ENCODE peak calls at places on chromosomes 16 and 17, in four cellular contexts. G is A549, W is stomach, S is body of pancreas. R is an unnamed sample.

GRCh38 chr17:73834684-73835343 is 190.6 kb upstream of the SDK2 start:
- DNase-seq in S (no peak), W (no peak), G (no peak), R (no peak)

GRCh38 chr17:74282587-74283370 is 8.7 kb downstream of the DNAI2 start:
- DNase-seq in G (peak; percentile 38), S (no peak), W (no peak), R (no peak)

GRCh38 chr17:2275722-2276121 is 27.9 kb downstream of the SMG6 start:
- DNase-seq in W (no peak), S (no peak), G (no peak), R (no peak)

GRCh38 chr17:64515419-64515818 is 8.6 kb downstream of the CEP95 start:
- DNase-seq in W (no peak), G (no peak), S (no peak), R (no peak)

GRCh38 chr17:75352079-75352569 is 53.4 kb downstream of the GRB2 start:
- DNase-seq in S (peak; percentile 65), G (peak; percentile 24), W (peak; percentile 52), R (no peak)

GRCh38 chr17:77363821-77364361 is 223.1 kb downstream of the SEC14L1 start:
- DNase-seq in W (no peak), S (peak; percentile 57), G (no peak), R (peak; percentile 45)

GRCh38 chr17:32588135-32588534 is 101.3 kb downstream of the CDK5R1 start:
- DNase-seq in W (no peak), S (no peak), G (no peak), R (no peak)

GRCh38 chr17:31269178-31269577 is 27.9 kb downstream of the OMG start:
- DNase-seq in S (no peak), W (no peak), G (no peak), R (no peak)

GRCh38 chr17:48721009-48721402 is 1.3 kb downstream of the PRAC1 start:
- DNase-seq in W (no peak), G (no peak), S (no peak), R (no peak)

GRCh38 chr17:17107891-17108680 is 65.8 kb downstream of the MPRIP start:
- DNase-seq in G (no peak), S (peak; percentile 37), W (peak; percentile 39), R (no peak)

GRCh38 chr16:89711601-89712475 is 8.9 kb downstream of the VPS9D1 start:
- DNase-seq in G (peak; percentile 81), S (peak; percentile 50), W (peak; percentile 63), R (peak; percentile 38)

DNA sequence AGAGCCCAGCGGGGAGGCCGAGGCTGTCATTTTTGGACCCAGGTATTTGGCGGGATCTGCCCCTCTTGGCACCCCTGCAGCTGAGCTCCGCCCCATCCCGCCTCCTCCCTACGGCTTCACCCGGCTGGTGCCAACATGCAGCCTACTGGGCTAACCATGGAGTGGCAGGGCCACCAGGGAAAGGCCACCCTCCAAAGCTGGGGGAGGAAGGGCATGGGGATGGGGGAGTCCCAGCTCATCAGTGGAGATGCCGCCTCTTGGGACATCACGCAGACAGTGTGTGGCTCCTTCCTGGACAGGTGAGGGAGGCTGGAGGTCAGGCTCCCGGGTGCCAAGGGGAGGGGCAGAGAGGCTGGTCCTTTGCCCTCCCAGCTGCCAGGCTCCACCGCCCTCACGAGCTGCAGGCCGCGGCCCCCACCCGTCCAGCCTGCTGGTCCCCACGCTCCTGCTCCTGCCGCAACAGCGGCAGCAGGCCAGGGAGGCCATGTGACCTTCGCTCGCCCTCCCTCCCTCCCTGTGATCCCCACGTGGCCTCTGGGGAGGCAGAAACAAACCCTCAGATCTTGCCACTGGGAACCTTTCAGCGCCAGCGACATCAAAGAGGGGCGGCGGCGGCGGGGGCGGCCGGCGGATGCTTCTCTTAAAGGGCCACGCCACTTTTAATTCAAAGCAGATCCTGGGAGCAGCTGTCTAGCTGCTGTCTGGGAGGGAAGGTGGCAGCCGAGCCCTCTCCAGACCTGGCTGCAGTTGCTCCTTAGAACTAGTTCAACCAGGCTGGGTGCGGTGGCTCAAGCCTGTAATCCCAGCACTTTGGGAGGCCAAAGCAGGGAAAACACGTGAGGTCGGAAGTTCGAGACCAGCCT is 6.8 kb upstream of the NOTUM start:
- DNase-seq in W (peak; percentile 81), G (peak; percentile 67), S (peak; percentile 85), R (peak; percentile 83)
- H3K4me3 ChIP-seq in W (peak overlapping the region; percentile 3), G (peak overlapping the region; percentile 16), S (no peak overlapping the region), R (peak overlapping the region; percentile 2)

GRCh38 chr17:61632826-61633225 is 41.8 kb upstream of the NACA2 start:
- DNase-seq in S (no peak), W (no peak), G (no peak), R (no peak)

GRCh38 chr17:61634942-61635538 is 44.0 kb upstream of the NACA2 start:
- DNase-seq in S (no peak), W (no peak), G (no peak), R (no peak)

GRCh38 chr17:61634011-61634539 is 43.1 kb upstream of the NACA2 start:
- DNase-seq in G (no peak), W (no peak), S (no peak), R (no peak)

GRCh38 chr17:61638087-61638486 is 47.1 kb upstream of the NACA2 start:
- DNase-seq in W (no peak), G (no peak), S (no peak), R (no peak)

GRCh38 chr17:61635913-61636432 is 45.0 kb upstream of the NACA2 start:
- DNase-seq in G (peak; percentile 66), W (peak; percentile 50), S (peak; percentile 27), R (no peak)
- TF ChIP-seq CTCF in G (peak; percentile 91), W (peak; percentile 33), S (peak; percentile 59), R (peak; percentile 35)

DNA sequence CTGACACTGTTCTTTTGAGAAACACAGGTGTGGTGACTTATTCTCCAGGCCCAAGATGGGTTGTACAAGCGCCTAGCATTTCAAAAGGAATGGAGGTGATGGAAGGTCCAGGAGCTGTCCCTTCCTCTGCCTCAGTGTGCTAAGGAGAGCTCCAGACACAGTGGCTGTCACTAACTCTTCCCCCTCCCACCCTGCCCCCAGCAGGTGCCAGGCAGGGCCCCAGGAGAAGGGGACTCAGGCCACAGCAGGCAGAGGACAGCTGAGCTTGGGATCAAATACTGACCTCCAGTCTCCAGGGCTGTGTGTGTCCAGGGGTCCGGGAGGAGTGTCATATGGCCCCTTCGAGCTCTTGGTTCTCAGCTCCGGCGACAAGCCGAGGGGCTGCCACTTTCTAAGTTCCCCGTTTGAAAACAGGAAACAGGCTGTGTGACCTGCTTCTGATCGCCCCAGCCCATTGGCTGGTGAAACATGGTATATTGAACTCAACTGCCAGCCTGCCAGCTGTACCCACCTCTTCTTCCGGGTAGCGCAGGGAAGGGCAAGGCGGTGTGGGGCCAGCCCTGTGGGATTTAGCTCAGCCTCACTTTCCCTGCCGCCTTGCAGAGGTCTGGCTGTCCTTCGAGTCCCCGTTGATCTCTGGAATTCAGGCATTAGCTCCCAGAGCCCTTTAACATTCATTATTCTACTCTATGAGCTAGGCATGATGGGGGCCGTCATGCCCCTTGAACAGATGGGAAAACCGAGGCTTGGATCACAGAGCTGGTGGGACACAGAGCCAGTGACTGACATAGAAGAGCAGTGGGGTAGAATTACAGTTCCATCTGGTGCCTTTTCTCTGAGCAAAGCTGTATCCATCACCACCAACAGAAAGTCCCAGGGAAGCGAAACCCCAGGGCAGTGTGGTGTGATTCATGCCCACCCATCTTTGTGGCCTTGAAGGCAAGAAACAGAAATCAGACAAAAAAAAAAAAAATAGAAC is at the start of gene SNX20:
- DNase-seq in S (no peak), G (no peak), W (peak; percentile 43), R (no peak)
- TF ChIP-seq POLR2A in S (no peak), G (no peak), W (no peak), R (no peak)

GRCh38 chr16:56625140-56625942 is at the start of gene MT1E:
- DNase-seq in G (no peak), S (peak; percentile 91), W (peak; percentile 93), R (peak; percentile 90)

GRCh38 chr16:56628486-56629035 is 3.0 kb downstream of the MT1E start:
- DNase-seq in G (no peak), S (peak; percentile 37), W (no peak), R (no peak)

GRCh38 chr16:56625943-56626654 is 518 bp downstream of the MT1E start:
- DNase-seq in G (no peak), W (no peak), S (peak; percentile 84), R (peak; percentile 77)

GRCh38 chr16:56629531-56629930 is 2.9 kb upstream of the MT1M start:
- DNase-seq in S (no peak), W (no peak), G (no peak), R (no peak)

GRCh38 chr16:56626685-56627084 is 1.1 kb downstream of the MT1E start:
- DNase-seq in S (no peak), G (no peak), W (no peak), R (no peak)
- H3K4me3 ChIP-seq in S (peak overlapping the region; percentile 29), G (no peak overlapping the region), W (peak overlapping the region; percentile 56), R (peak overlapping the region; percentile 81)

DNA sequence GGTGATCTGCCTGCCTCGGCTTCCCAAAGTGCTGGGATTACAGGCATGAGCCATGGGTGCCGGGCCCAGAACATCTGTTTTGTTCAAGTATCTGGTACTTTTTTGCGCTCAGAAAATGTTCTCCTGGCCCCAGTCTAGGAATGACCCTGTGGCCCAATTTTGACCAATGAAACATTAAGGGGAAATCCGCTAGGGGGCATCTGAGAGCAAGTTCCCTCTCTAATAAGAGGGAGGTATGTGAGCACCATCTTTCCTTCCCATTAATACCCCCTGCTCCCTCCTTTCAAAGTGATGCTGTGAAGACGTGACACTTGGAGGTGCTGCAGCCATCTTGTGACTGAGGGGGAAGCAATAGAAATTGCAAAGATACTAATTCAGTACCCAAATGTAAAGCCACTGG is 16.5 kb upstream of the CLEC3A start:
- DNase-seq in S (no peak), W (no peak), G (peak; percentile 6), R (no peak)
- TF ChIP-seq CTCF in S (no peak), W (no peak), G (peak; percentile 12), R (no peak)

GRCh38 chr16:46727630-46728029 is 20.5 kb downstream of the MYLK3 start:
- DNase-seq in G (no peak), S (no peak), W (no peak), R (no peak)
- TF ChIP-seq POLR2A in G (no peak), S (no peak), W (no peak), R (no peak)

DNA sequence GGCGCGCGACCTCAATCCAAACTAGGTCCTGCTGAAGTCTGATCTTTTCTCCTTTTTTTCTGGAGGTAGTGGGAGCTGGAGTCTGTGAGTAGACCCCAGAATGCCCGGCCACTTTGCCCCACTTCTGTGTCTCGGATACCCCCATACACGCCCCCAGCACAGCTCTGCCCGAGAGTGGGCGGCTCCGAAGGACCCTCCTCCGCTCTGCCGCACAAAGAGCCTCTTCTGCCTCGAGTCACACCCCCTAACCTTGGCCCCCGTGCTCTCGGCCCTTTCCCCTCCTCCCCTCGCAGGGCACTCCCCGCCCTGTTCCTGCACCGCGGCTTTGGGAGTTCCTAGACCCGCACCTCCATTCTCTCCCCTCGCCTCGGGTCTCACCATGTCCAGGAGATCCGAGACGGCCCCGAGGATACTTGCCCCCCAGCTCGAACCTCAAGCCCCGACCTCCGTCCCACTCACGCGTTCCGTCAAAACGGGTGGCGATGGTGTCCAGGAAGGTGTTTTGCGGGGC is 476 bp downstream of the KCNH4 start:
- DNase-seq in W (no peak), S (no peak), G (no peak), R (no peak)
- H3K4me3 ChIP-seq in W (peak overlapping the region; percentile 47), S (no peak overlapping the region), G (peak overlapping the region; percentile 54), R (peak overlapping the region; percentile 48)

GRCh38 chr17:6786618-6787017 is 10.6 kb downstream of the FBXO39 start:
- DNase-seq in S (no peak), W (no peak), G (peak; percentile 14), R (no peak)
- TF ChIP-seq CTCF in S (no peak), W (no peak), G (no peak), R (no peak)

R was measured in heart left ventricle.